ENCODE peak calls at places on chromosomes 4 and X, in eight cellular contexts. C, B, D, E, F, W, Y and S are unnamed samples.

GRCh38 chrX:101057095-101057714 is 5.3 kb upstream of the TRMT2B start:
- DNase-seq in C (no peak), Y (no peak), W (no peak), B (peak), E (no peak), F (no peak), D (no peak), S (peak)

GRCh38 chr4:40046311-40046980 is 10.2 kb upstream of the N4BP2 start:
- DNase-seq in Y (peak), C (no peak), W (peak), D (no peak), B (peak), E (no peak), F (peak), S (no peak)

GRCh38 chr4:137390141-137390540 is 142.2 kb downstream of the PCDH18 start:
- DNase-seq in D (no peak), Y (no peak), B (peak), C (no peak), F (no peak), W (no peak), E (no peak), S (no peak)

GRCh38 chr4:139454111-139454600 is at the start of gene RAB33B:
- DNase-seq in C (no peak), B (no peak), D (peak), W (no peak), F (no peak), E (no peak), Y (no peak), S (peak)

GRCh38 chr4:56215138-56215793 is 172.0 kb downstream of the AASDH start:
- DNase-seq in C (no peak), E (no peak), Y (no peak), B (no peak), D (no peak), W (peak), F (no peak), S (no peak)

GRCh38 chr4:182189107-182189878 is 53.9 kb upstream of the TENM3 start:
- DNase-seq in E (no peak), B (peak), W (peak), C (no peak), D (no peak), F (no peak), Y (no peak), S (peak)

GRCh38 chr4:159242427-159242826 is 139.5 kb downstream of the RAPGEF2 start:
- DNase-seq in E (no peak), F (no peak), C (no peak), Y (no peak), D (no peak), B (no peak), W (no peak), S (no peak)

GRCh38 chrX:57137481-57137880 is 284 bp upstream of the SPIN2A start:
- DNase-seq in W (peak), C (no peak), D (peak), B (no peak), F (peak), Y (no peak), E (no peak), S (no peak)

GRCh38 chrX:114619874-114620273 is 36.0 kb downstream of the HTR2C start:
- DNase-seq in E (no peak), F (peak), C (no peak), Y (no peak), W (peak), B (no peak), D (no peak), S (no peak)

GRCh38 chrX:16711219-16712115 is 1.0 kb downstream of the CTPS2 start:
- DNase-seq in B (no peak), C (no peak), Y (peak), E (no peak), D (no peak), F (peak), W (peak), S (peak)

GRCh38 chr4:175339100-175339707 is 421.0 kb downstream of the ADAM29 start:
- DNase-seq in E (no peak), C (no peak), B (peak), F (no peak), W (no peak), D (no peak), Y (no peak), S (no peak)

GRCh38 chr4:38803833-38804653 is 548 bp downstream of the TLR1 start:
- DNase-seq in B (no peak), D (no peak), F (no peak), E (no peak), W (no peak), Y (no peak), C (no peak), S (no peak)

GRCh38 chr4:5730993-5731975 is 20.3 kb downstream of the EVC start:
- DNase-seq in C (peak), Y (no peak), F (no peak), B (no peak), E (no peak), D (no peak), W (no peak), S (no peak)

GRCh38 chrX:87517571-87518141 is at the start of gene KLHL4:
- DNase-seq in Y (peak), W (peak), F (peak), E (peak), D (peak), B (peak), C (no peak), S (peak)

GRCh38 chr4:182895791-182896292 is 21.3 kb downstream of the DCTD start:
- DNase-seq in E (no peak), D (no peak), C (no peak), F (no peak), B (no peak), W (peak), Y (no peak), S (no peak)

GRCh38 chr4:16289872-16290554 is 63.7 kb upstream of the TAPT1 start:
- DNase-seq in C (no peak), E (no peak), W (peak), F (peak), B (peak), Y (no peak), D (peak), S (peak)

GRCh38 chrX:627995-628394 is 2.6 kb upstream of the SHOX start:
- DNase-seq in E (no peak), Y (no peak), B (no peak), C (no peak), W (no peak), D (no peak), F (no peak), S (no peak)

GRCh38 chrX:48971325-48972213 is at the start of gene KCND1:
- DNase-seq in C (peak), E (peak), W (peak), D (peak), F (peak), Y (peak), B (peak), S (no peak)

GRCh38 chr4:29972121-29972520 is 748.0 kb upstream of the PCDH7 start:
- DNase-seq in C (no peak), E (no peak), Y (no peak), B (peak), D (no peak), F (no peak), W (no peak), S (no peak)

GRCh38 chr4:56055991-56056390 is 107.2 kb downstream of the CEP135 start:
- DNase-seq in C (no peak), Y (no peak), B (peak), F (no peak), D (no peak), W (no peak), E (no peak), S (no peak)

GRCh38 chrX:2488621-2489285 is 12.0 kb downstream of the DHRSX start:
- DNase-seq in D (no peak), F (no peak), W (no peak), B (no peak), C (no peak), Y (no peak), E (no peak), S (no peak)

GRCh38 chr4:78032446-78032845 is 24.7 kb upstream of the FRAS1 start:
- DNase-seq in Y (no peak), D (no peak), C (no peak), F (no peak), W (no peak), B (no peak), E (peak), S (no peak)

GRCh38 chr4:156888762-156889161 is 82.8 kb downstream of the PDGFC start:
- DNase-seq in F (no peak), B (peak), C (no peak), E (no peak), D (no peak), Y (no peak), W (no peak), S (peak)

GRCh38 chr4:21901831-21902230 is 46.7 kb downstream of the KCNIP4 start:
- DNase-seq in C (no peak), F (no peak), W (no peak), D (no peak), E (no peak), B (peak), Y (no peak), S (peak)

GRCh38 chrX:11266329-11266830 is 26.8 kb upstream of the AMELX start:
- DNase-seq in W (no peak), Y (no peak), E (no peak), C (no peak), B (no peak), D (no peak), F (no peak), S (no peak)

GRCh38 chr4:59571805-59572430 is 1628.2 kb upstream of the ADGRL3 start:
- DNase-seq in C (no peak), Y (no peak), D (no peak), F (no peak), E (no peak), B (no peak), W (no peak), S (no peak)

GRCh38 chr4:689498-690122 is 659 bp upstream of the SLC49A3 start:
- DNase-seq in F (no peak), E (no peak), C (no peak), B (no peak), W (no peak), D (no peak), Y (no peak), S (no peak)

GRCh38 chr4:158327525-158327924 is 117.2 kb downstream of the TMEM144 start:
- DNase-seq in C (no peak), D (peak), F (peak), W (peak), Y (no peak), B (no peak), E (peak), S (no peak)

GRCh38 chrX:118823263-118824172 is at the start of gene ZCCHC12:
- DNase-seq in E (peak), C (peak), F (peak), D (peak), W (peak), B (peak), Y (peak), S (peak)

GRCh38 chr4:83490876-83491450 is 6.1 kb upstream of the ABRAXAS1 start:
- DNase-seq in Y (no peak), F (peak), E (no peak), W (peak), D (peak), C (no peak), B (no peak), S (peak)

GRCh38 chr4:80220711-80221110 is 23.4 kb downstream of the PRDM8 start:
- DNase-seq in C (no peak), E (no peak), B (no peak), W (no peak), F (no peak), Y (no peak), D (no peak), S (no peak)

GRCh38 chrX:56211701-56212100 is 20.5 kb upstream of the KLF8 start:
- DNase-seq in E (no peak), W (no peak), D (no peak), C (no peak), B (no peak), F (no peak), Y (no peak), S (no peak)

GRCh38 chr4:155692361-155692760 is 25.7 kb downstream of the GUCY1A1 start:
- DNase-seq in D (no peak), F (no peak), B (no peak), C (no peak), W (no peak), E (no peak), Y (no peak), S (no peak)

GRCh38 chr4:150055467-150055866 is 22.8 kb upstream of the DCLK2 start:
- DNase-seq in D (no peak), E (no peak), B (no peak), Y (no peak), F (no peak), C (no peak), W (no peak), S (no peak)

GRCh38 chrX:20284992-20285391 is 18.3 kb upstream of the RPS6KA3 start:
- DNase-seq in F (no peak), D (no peak), Y (no peak), E (no peak), C (no peak), B (no peak), W (no peak), S (no peak)

GRCh38 chr4:10333942-10334341 is 123.3 kb downstream of the ZNF518B start:
- DNase-seq in Y (no peak), E (peak), D (no peak), C (no peak), W (peak), F (no peak), B (no peak), S (peak)

GRCh38 chr4:44256414-44256813 is 192.2 kb downstream of the KCTD8 start:
- DNase-seq in D (peak), Y (no peak), F (peak), W (no peak), C (no peak), E (peak), B (no peak), S (no peak)

GRCh38 chr4:71669291-71669690 is 114.6 kb downstream of the GC start:
- DNase-seq in Y (no peak), D (no peak), C (no peak), W (no peak), B (no peak), E (no peak), F (no peak), S (no peak)

DNA sequence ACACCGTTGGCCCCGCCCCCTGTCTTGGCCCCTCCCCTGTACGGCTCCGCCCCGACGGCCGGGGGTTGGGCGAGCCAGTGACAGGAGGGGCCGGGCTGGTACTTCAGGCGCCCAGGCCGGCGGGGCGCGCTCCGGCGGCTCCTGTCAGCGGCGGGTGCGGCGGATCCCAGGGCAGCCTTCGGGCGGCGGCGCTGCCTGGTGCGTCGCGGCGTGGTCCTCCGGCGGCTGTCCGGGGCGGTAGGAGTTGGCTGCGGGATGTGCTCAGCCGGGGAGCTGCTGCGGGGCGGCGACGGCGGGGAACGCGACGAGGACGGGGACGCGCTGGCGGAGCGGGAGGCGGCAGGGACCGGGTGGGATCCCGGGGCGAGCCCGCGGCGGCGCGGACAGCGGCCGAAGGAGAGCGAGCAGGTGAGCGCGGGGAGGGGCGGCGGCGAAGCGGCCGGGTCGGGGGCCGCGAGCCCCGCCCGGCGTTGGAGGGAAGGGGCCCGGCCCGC is at the start of gene FAM241A:
- DNase-seq in W (peak), B (peak), C (peak), E (peak), D (peak), Y (peak), F (peak), S (peak)
- TF ChIP-seq CTCF in W (no peak), B (no peak), C (no peak), E (no peak), D (no peak), Y (no peak), F (no peak), S (no peak)

GRCh38 chr4:110059556-110060191 is 138.7 kb downstream of the ELOVL6 start:
- DNase-seq in Y (no peak), F (no peak), W (no peak), B (no peak), D (no peak), C (no peak), E (no peak), S (no peak)
- H3K27ac ChIP-seq in Y (no peak), F (no peak), W (no peak), B (no peak), D (no peak), C (no peak), E (no peak), S (no peak)

GRCh38 chr4:166091914-166092510 is 219.0 kb downstream of the TLL1 start:
- DNase-seq in W (peak), C (no peak), D (peak), E (no peak), B (peak), Y (no peak), F (peak), S (peak)
- TF ChIP-seq CTCF in W (peak), C (peak), D (peak), E (peak), B (peak), Y (peak), F (peak), S (peak)

DNA sequence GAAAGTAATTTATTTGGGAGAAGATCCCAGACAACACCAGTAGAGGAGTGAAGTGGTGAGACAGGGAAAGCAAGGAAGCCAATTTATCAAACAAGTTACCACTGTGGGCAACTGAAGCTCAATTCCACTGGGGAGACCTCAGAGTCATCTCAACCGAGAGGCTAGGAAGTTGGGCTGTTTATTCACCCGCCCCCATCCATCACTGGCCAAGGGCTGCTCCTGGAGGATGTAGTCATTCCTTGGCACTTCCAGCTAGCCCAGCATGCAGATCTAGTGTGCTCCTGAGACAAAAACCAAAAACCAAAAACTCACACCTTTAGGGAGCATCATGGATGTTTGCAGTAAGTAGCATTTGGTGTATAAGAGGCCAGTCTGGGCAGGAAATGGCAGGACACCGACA is 47.0 kb downstream of the RAI2 start:
- DNase-seq in C (no peak), D (no peak), W (no peak), E (no peak), F (no peak), Y (no peak), B (no peak), S (no peak)
- H3K27ac ChIP-seq in C (no peak), D (no peak), W (no peak), E (no peak), F (no peak), Y (no peak), B (no peak), S (no peak)

DNA sequence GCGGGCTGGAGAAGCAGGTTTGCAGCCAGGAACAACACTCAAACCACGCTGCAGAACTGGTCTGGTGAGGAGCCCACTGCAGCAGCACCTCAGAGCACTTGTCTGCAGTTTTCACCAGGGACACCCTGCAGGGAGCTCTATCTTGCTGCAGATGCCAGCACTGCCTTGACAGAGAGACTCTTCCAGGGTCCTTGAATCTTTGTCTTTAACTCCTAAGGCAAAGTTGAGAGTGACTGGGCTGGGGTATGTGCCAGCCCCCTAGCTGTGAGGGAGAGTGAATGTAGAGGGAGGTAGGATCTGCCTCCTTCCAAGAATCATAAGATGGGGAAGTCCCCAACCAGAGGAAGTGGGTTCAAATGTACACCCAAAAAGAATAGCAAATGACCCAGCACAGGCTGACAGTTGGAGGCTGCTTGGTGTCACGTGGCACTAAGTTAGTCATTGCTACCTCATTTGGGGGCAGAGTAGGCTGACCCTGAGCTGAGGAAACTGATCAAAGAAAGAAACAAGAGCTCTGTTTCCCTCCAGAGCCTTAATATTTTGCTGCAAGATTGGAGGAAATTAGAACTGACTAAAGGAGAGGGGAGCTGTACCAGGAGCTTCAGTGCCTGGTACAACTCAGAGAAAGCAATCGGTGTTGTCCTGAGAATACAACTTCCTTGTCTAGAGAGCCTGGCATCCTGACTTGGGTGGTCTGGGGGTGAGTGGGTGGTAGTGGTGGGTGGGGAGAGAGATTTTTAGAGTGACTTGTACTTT is 28.2 kb upstream of the HUWE1 start:
- DNase-seq in D (no peak), F (no peak), E (no peak), W (no peak), Y (no peak), C (no peak), B (peak), S (peak)
- TF ChIP-seq CTCF in D (no peak), F (no peak), E (no peak), W (no peak), Y (no peak), C (no peak), B (no peak), S (no peak)

GRCh38 chr4:6953751-6954380 is 44.2 kb downstream of the TBC1D14 start:
- DNase-seq in F (peak), E (peak), B (peak), W (peak), C (peak), Y (peak), D (peak), S (no peak)

GRCh38 chr4:6956087-6956433 is 46.4 kb downstream of the TBC1D14 start:
- DNase-seq in D (no peak), F (no peak), W (no peak), Y (no peak), C (no peak), B (no peak), E (no peak), S (no peak)

GRCh38 chr4:6957148-6957520 is 47.5 kb downstream of the TBC1D14 start:
- DNase-seq in Y (no peak), E (no peak), W (no peak), B (no peak), C (no peak), F (no peak), D (no peak), S (no peak)

GRCh38 chr4:6956434-6957147 is 47.0 kb downstream of the TBC1D14 start:
- DNase-seq in W (no peak), F (no peak), C (peak), Y (no peak), D (no peak), E (no peak), B (no peak), S (no peak)

GRCh38 chr4:6955261-6955911 is 45.8 kb downstream of the TBC1D14 start:
- DNase-seq in B (no peak), C (peak), D (no peak), Y (no peak), W (peak), F (no peak), E (no peak), S (peak)
- H3K27ac ChIP-seq in B (no peak), C (no peak), D (peak), Y (no peak), W (peak), F (no peak), E (no peak), S (no peak)

GRCh38 chr4:173169178-173169427 is 492 bp downstream of the GALNT7 start:
- DNase-seq in W (no peak), C (no peak), E (no peak), F (no peak), D (peak), B (no peak), Y (no peak), S (no peak)
- TF ChIP-seq CTCF in W (no peak), C (no peak), E (no peak), F (no peak), D (no peak), B (no peak), Y (no peak), S (no peak)